ENCODE peak calls at places on chromosomes 2 and 18, in eight cellular contexts. One of them, this sample, is unnamed.

GRCh38 chr18:8052237-8052701 is 485.2 kb downstream of the PTPRM start:
- DNase-seq in A673: no peak
- DNase-seq in CD8-positive, alpha-beta T cell: no peak
- DNase-seq in PC-9: peak; percentile 5
- DNase-seq in GM23338: peak; percentile 10
- DNase-seq in fibroblast of villous mesenchyme: no peak
- DNase-seq in endothelial cell: no peak
- DNase-seq in epithelial cell of esophagus: peak; percentile 37
- DNase-seq in this sample: no peak

GRCh38 chr18:69759046-69759445 is 188.6 kb downstream of the CD226 start:
- DNase-seq in GM23338: no peak
- DNase-seq in endothelial cell: no peak
- DNase-seq in CD8-positive, alpha-beta T cell: no peak
- DNase-seq in fibroblast of villous mesenchyme: no peak
- DNase-seq in PC-9: no peak
- DNase-seq in epithelial cell of esophagus: no peak
- DNase-seq in A673: no peak
- DNase-seq in this sample: no peak

GRCh38 chr18:51195602-51196115 is 1.8 kb downstream of the MEX3C start:
- DNase-seq in A673: peak; percentile 70
- DNase-seq in fibroblast of villous mesenchyme: peak; percentile 28
- DNase-seq in GM23338: peak; percentile 94
- DNase-seq in endothelial cell: peak; percentile 22
- DNase-seq in PC-9: peak; percentile 6
- DNase-seq in CD8-positive, alpha-beta T cell: peak; percentile 13
- DNase-seq in epithelial cell of esophagus: peak; percentile 69
- DNase-seq in this sample: peak; percentile 28

GRCh38 chr2:25810428-25810827 is 67.9 kb downstream of the ASXL2 start:
- DNase-seq in CD8-positive, alpha-beta T cell: no peak
- DNase-seq in GM23338: no peak
- DNase-seq in A673: no peak
- DNase-seq in fibroblast of villous mesenchyme: no peak
- DNase-seq in PC-9: no peak
- DNase-seq in endothelial cell: no peak
- DNase-seq in epithelial cell of esophagus: no peak
- DNase-seq in this sample: no peak

GRCh38 chr2:229835601-229836283 is 86.1 kb downstream of the TRIP12 start:
- DNase-seq in fibroblast of villous mesenchyme: peak; percentile 83
- DNase-seq in epithelial cell of esophagus: peak; percentile 39
- DNase-seq in PC-9: no peak
- DNase-seq in GM23338: no peak
- DNase-seq in A673: no peak
- DNase-seq in endothelial cell: no peak
- DNase-seq in CD8-positive, alpha-beta T cell: no peak
- DNase-seq in this sample: no peak

GRCh38 chr2:96537066-96537733 is 648 bp downstream of the ARID5A start:
- DNase-seq in GM23338: peak; percentile 62
- DNase-seq in A673: peak; percentile 60
- DNase-seq in PC-9: peak; percentile 40
- DNase-seq in fibroblast of villous mesenchyme: peak; percentile 67
- DNase-seq in endothelial cell: peak; percentile 71
- DNase-seq in CD8-positive, alpha-beta T cell: peak; percentile 84
- DNase-seq in epithelial cell of esophagus: peak; percentile 43
- DNase-seq in this sample: no peak

GRCh38 chr2:187500585-187501359 is 52.7 kb upstream of the CALCRL start:
- DNase-seq in epithelial cell of esophagus: peak; percentile 40
- DNase-seq in PC-9: peak; percentile 1
- DNase-seq in A673: peak; percentile 80
- DNase-seq in CD8-positive, alpha-beta T cell: no peak
- DNase-seq in GM23338: peak; percentile 65
- DNase-seq in fibroblast of villous mesenchyme: peak; percentile 60
- DNase-seq in endothelial cell: no peak
- DNase-seq in this sample: no peak

GRCh38 chr2:98763209-98763951 is 32.4 kb upstream of the MGAT4A start:
- DNase-seq in fibroblast of villous mesenchyme: no peak
- DNase-seq in A673: no peak
- DNase-seq in CD8-positive, alpha-beta T cell: no peak
- DNase-seq in epithelial cell of esophagus: no peak
- DNase-seq in GM23338: no peak
- DNase-seq in PC-9: no peak
- DNase-seq in endothelial cell: no peak
- DNase-seq in this sample: no peak

GRCh38 chr2:224817676-224818075 is 101.5 kb upstream of the CCDC195 start:
- DNase-seq in epithelial cell of esophagus: no peak
- DNase-seq in fibroblast of villous mesenchyme: no peak
- DNase-seq in A673: no peak
- DNase-seq in endothelial cell: no peak
- DNase-seq in PC-9: no peak
- DNase-seq in CD8-positive, alpha-beta T cell: no peak
- DNase-seq in GM23338: no peak
- DNase-seq in this sample: no peak

GRCh38 chr2:132415256-132416079 is 1.1 kb upstream of the GPR39 start:
- DNase-seq in fibroblast of villous mesenchyme: peak; percentile 67
- DNase-seq in endothelial cell: no peak
- DNase-seq in GM23338: peak; percentile 52
- DNase-seq in A673: no peak
- DNase-seq in CD8-positive, alpha-beta T cell: no peak
- DNase-seq in epithelial cell of esophagus: peak; percentile 58
- DNase-seq in PC-9: no peak
- DNase-seq in this sample: peak; percentile 56

GRCh38 chr2:170276926-170277571 is 99.1 kb downstream of the MYO3B start:
- DNase-seq in CD8-positive, alpha-beta T cell: no peak
- DNase-seq in endothelial cell: no peak
- DNase-seq in GM23338: peak; percentile 28
- DNase-seq in fibroblast of villous mesenchyme: peak; percentile 1
- DNase-seq in PC-9: no peak
- DNase-seq in A673: no peak
- DNase-seq in epithelial cell of esophagus: no peak
- DNase-seq in this sample: no peak

GRCh38 chr2:1678609-1679008 is 65.7 kb downstream of the PXDN start:
- DNase-seq in GM23338: no peak
- DNase-seq in PC-9: no peak
- DNase-seq in A673: no peak
- DNase-seq in CD8-positive, alpha-beta T cell: no peak
- DNase-seq in fibroblast of villous mesenchyme: no peak
- DNase-seq in endothelial cell: no peak
- DNase-seq in epithelial cell of esophagus: no peak
- DNase-seq in this sample: no peak

GRCh38 chr2:239731998-239732665 is 293.0 kb downstream of the NDUFA10 start:
- DNase-seq in endothelial cell: no peak
- DNase-seq in GM23338: no peak
- DNase-seq in PC-9: no peak
- DNase-seq in CD8-positive, alpha-beta T cell: no peak
- DNase-seq in fibroblast of villous mesenchyme: no peak
- DNase-seq in epithelial cell of esophagus: no peak
- DNase-seq in A673: no peak
- DNase-seq in this sample: no peak

GRCh38 chr2:239730897-239731296 is 294.2 kb downstream of the NDUFA10 start:
- DNase-seq in endothelial cell: no peak
- DNase-seq in A673: no peak
- DNase-seq in GM23338: no peak
- DNase-seq in fibroblast of villous mesenchyme: no peak
- DNase-seq in epithelial cell of esophagus: no peak
- DNase-seq in PC-9: no peak
- DNase-seq in CD8-positive, alpha-beta T cell: no peak
- DNase-seq in this sample: no peak

GRCh38 chr2:239732666-239733010 is 292.5 kb downstream of the NDUFA10 start:
- DNase-seq in epithelial cell of esophagus: no peak
- DNase-seq in GM23338: no peak
- DNase-seq in fibroblast of villous mesenchyme: no peak
- DNase-seq in CD8-positive, alpha-beta T cell: no peak
- DNase-seq in A673: no peak
- DNase-seq in endothelial cell: no peak
- DNase-seq in PC-9: no peak
- DNase-seq in this sample: no peak

GRCh38 chr2:239729681-239730566 is 295.2 kb downstream of the NDUFA10 start:
- DNase-seq in epithelial cell of esophagus: no peak
- DNase-seq in GM23338: no peak
- DNase-seq in CD8-positive, alpha-beta T cell: no peak
- DNase-seq in fibroblast of villous mesenchyme: no peak
- DNase-seq in PC-9: no peak
- DNase-seq in endothelial cell: no peak
- DNase-seq in A673: no peak
- DNase-seq in this sample: no peak

DNA sequence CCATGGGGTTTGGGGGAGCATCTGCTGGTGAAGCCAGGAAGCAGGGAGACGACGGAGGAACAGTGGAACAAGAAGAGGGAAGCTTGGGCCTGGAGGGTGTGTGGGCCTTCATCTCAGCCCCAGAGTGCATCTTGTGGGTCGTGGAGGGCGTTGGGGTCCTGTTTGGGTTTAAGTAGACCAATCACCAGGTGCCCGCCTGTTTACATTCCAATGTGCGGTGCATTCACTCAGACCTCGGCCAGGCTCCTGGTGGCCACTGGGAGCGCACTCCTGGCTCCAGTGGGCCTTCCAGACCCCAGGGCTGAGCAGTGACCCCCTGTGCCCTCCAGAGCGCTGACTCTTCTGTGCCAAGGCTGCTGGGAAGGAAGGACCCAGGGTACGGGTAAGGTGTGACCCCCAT is 293.7 kb downstream of the NDUFA10 start:
- DNase-seq in endothelial cell: no peak
- DNase-seq in GM23338: peak; percentile 22
- DNase-seq in fibroblast of villous mesenchyme: no peak
- DNase-seq in CD8-positive, alpha-beta T cell: no peak
- DNase-seq in epithelial cell of esophagus: no peak
- DNase-seq in A673: no peak
- DNase-seq in PC-9: no peak
- DNase-seq in this sample: no peak
- TF ChIP-seq CTCF in endothelial cell: no peak
- TF ChIP-seq CTCF in GM23338: peak; percentile 28
- TF ChIP-seq CTCF in fibroblast of villous mesenchyme: no peak
- TF ChIP-seq CTCF in CD8-positive, alpha-beta T cell: no peak
- TF ChIP-seq CTCF in epithelial cell of esophagus: no peak
- TF ChIP-seq CTCF in A673: no peak
- TF ChIP-seq CTCF in PC-9: peak; percentile 37
- TF ChIP-seq CTCF in this sample: no peak

DNA sequence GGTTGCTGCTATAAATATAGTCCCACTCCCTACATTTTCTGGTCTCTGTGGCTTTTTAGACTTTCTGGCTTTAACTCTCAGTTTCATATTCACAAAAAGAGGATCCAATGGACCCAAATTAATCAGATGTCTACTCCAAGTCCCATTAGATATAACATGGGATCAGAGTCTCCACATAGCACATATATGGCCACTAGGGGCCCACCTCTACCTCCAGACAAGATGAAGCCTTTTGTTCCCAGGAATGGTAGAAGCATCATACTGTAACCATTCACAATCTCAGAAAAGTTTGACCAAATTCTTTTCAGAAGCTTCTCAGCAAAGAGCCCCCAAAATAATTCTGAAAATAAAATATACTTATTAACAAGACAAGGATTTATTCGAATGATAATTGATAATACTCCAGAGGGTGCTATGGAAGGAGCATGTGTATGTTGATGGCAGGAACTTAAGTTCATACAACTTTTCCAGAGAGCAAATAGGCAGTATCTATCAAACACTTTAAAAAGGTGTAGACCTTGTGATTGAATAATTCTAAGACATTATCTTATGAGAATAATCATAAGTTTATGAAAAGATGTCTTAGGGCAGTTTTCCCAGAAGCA is 382.3 kb upstream of the CRIM1 start:
- DNase-seq in GM23338: peak; percentile 77
- DNase-seq in epithelial cell of esophagus: peak; percentile 51
- DNase-seq in PC-9: peak; percentile 9
- DNase-seq in fibroblast of villous mesenchyme: peak; percentile 5
- DNase-seq in endothelial cell: peak; percentile 23
- DNase-seq in CD8-positive, alpha-beta T cell: no peak
- DNase-seq in A673: peak; percentile 56
- DNase-seq in this sample: no peak
- TF ChIP-seq CTCF in GM23338: peak; percentile 92
- TF ChIP-seq CTCF in epithelial cell of esophagus: peak; percentile 70
- TF ChIP-seq CTCF in PC-9: peak; percentile 68
- TF ChIP-seq CTCF in fibroblast of villous mesenchyme: peak; percentile 45
- TF ChIP-seq CTCF in endothelial cell: peak; percentile 69
- TF ChIP-seq CTCF in CD8-positive, alpha-beta T cell: peak; percentile 30
- TF ChIP-seq CTCF in A673: peak; percentile 72
- TF ChIP-seq CTCF in this sample: peak; percentile 62

DNA sequence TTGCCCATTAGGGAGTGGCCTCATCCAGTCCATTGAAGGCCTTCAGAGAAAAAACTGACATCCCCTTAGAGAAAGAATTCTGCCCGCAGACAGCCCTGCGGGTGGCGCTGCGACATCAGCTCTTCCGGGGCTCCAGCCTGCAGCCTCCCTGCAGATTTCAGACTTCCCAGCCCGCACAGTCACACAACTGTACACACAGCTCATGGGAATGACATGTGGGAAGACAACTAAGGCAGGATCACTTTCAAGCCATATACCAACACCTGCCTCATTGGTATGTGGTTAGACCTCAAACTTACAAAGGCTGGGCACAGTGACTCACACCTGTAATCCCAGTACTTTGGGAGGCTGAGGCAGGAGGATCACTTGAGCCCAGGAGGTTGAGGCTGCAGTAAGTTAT is 24.8 kb upstream of the TUBB6 start:
- DNase-seq in CD8-positive, alpha-beta T cell: no peak
- DNase-seq in epithelial cell of esophagus: peak; percentile 96
- DNase-seq in PC-9: peak; percentile 34
- DNase-seq in endothelial cell: peak; percentile 53
- DNase-seq in A673: peak; percentile 46
- DNase-seq in GM23338: peak; percentile 75
- DNase-seq in fibroblast of villous mesenchyme: peak; percentile 43
- DNase-seq in this sample: no peak
- TF ChIP-seq CTCF in CD8-positive, alpha-beta T cell: no peak
- TF ChIP-seq CTCF in epithelial cell of esophagus: peak; percentile 40
- TF ChIP-seq CTCF in PC-9: no peak
- TF ChIP-seq CTCF in endothelial cell: peak; percentile 36
- TF ChIP-seq CTCF in A673: peak; percentile 54
- TF ChIP-seq CTCF in GM23338: peak; percentile 80
- TF ChIP-seq CTCF in fibroblast of villous mesenchyme: peak; percentile 46
- TF ChIP-seq CTCF in this sample: no peak

GRCh38 chr2:23624378-23624777 is 239.4 kb downstream of the KLHL29 start:
- DNase-seq in epithelial cell of esophagus: peak; percentile 9
- DNase-seq in fibroblast of villous mesenchyme: no peak
- DNase-seq in endothelial cell: no peak
- DNase-seq in A673: peak; percentile 20
- DNase-seq in PC-9: no peak
- DNase-seq in CD8-positive, alpha-beta T cell: no peak
- DNase-seq in GM23338: peak; percentile 72
- DNase-seq in this sample: peak; percentile 52
- TF ChIP-seq CTCF in epithelial cell of esophagus: peak; percentile 44
- TF ChIP-seq CTCF in fibroblast of villous mesenchyme: peak; percentile 48
- TF ChIP-seq CTCF in endothelial cell: peak; percentile 68
- TF ChIP-seq CTCF in A673: peak; percentile 60
- TF ChIP-seq CTCF in PC-9: peak; percentile 73
- TF ChIP-seq CTCF in CD8-positive, alpha-beta T cell: no peak
- TF ChIP-seq CTCF in GM23338: peak; percentile 93
- TF ChIP-seq CTCF in this sample: peak; percentile 71

GRCh38 chr2:62014102-62014501 is 108.6 kb downstream of the COMMD1 start:
- DNase-seq in GM23338: peak; percentile 22
- DNase-seq in fibroblast of villous mesenchyme: peak; percentile 67
- DNase-seq in CD8-positive, alpha-beta T cell: no peak
- DNase-seq in PC-9: no peak
- DNase-seq in A673: peak; percentile 33
- DNase-seq in epithelial cell of esophagus: peak; percentile 1
- DNase-seq in endothelial cell: no peak
- DNase-seq in this sample: peak; percentile 33
- TF ChIP-seq CTCF in GM23338: no peak
- TF ChIP-seq CTCF in fibroblast of villous mesenchyme: peak; percentile 45
- TF ChIP-seq CTCF in CD8-positive, alpha-beta T cell: no peak
- TF ChIP-seq CTCF in PC-9: no peak
- TF ChIP-seq CTCF in A673: no peak
- TF ChIP-seq CTCF in epithelial cell of esophagus: peak; percentile 7
- TF ChIP-seq CTCF in endothelial cell: no peak
- TF ChIP-seq CTCF in this sample: no peak

GRCh38 chr18:49880656-49881055 is 67.3 kb upstream of the ACAA2 start:
- DNase-seq in A673: no peak
- DNase-seq in GM23338: no peak
- DNase-seq in epithelial cell of esophagus: no peak
- DNase-seq in fibroblast of villous mesenchyme: peak; percentile 81
- DNase-seq in endothelial cell: no peak
- DNase-seq in CD8-positive, alpha-beta T cell: no peak
- DNase-seq in PC-9: peak; percentile 44
- DNase-seq in this sample: no peak
- TF ChIP-seq CTCF in A673: no peak
- TF ChIP-seq CTCF in GM23338: no peak
- TF ChIP-seq CTCF in epithelial cell of esophagus: no peak
- TF ChIP-seq CTCF in fibroblast of villous mesenchyme: no peak
- TF ChIP-seq CTCF in endothelial cell: no peak
- TF ChIP-seq CTCF in CD8-positive, alpha-beta T cell: no peak
- TF ChIP-seq CTCF in PC-9: no peak
- TF ChIP-seq CTCF in this sample: no peak